ENCODE peak calls at places on chromosomes 11 and 22, in nine cellular contexts. L is IMR-90, Q is GM23248, D is stomach, F is A549, R is psoas muscle, X is adrenal gland, Z is heart right ventricle, P is spleen. V is an unnamed sample.

GRCh38 chr22:23035557-23036277 is 34.6 kb upstream of the GNAZ start:
- DNase-seq in L (no peak), Q (no peak), D (no peak), F (no peak), R (no peak), X (no peak), Z (no peak), P (peak), V (no peak)

GRCh38 chr11:130020323-130020722 is 17.7 kb upstream of the PRDM10 start:
- DNase-seq in L (peak), Q (no peak), D (no peak), F (no peak), R (no peak), X (no peak), Z (no peak), P (no peak), V (no peak)

GRCh38 chr11:91981995-91982394 is 242.6 kb upstream of the FAT3 start:
- DNase-seq in L (peak), Q (peak), D (no peak), F (peak), R (peak), X (peak), Z (no peak), P (no peak), V (no peak)

GRCh38 chr11:59207988-59208432 is 4.7 kb downstream of the MPEG1 start:
- DNase-seq in L (peak), Q (peak), D (peak), F (peak), R (no peak), X (peak), Z (no peak), P (no peak), V (peak)

GRCh38 chr22:21621025-21621424 is 8.8 kb downstream of the YDJC start:
- DNase-seq in L (no peak), Q (no peak), D (no peak), F (no peak), R (no peak), X (no peak), Z (no peak), P (no peak), V (no peak)

GRCh38 chr11:132202621-132203020 is 832.2 kb downstream of the NTM start:
- DNase-seq in L (peak), Q (peak), D (no peak), F (no peak), R (no peak), X (no peak), Z (no peak), P (no peak), V (no peak)

GRCh38 chr11:117835576-117835975 is 11.0 kb upstream of the FXYD2 start:
- DNase-seq in L (no peak), Q (no peak), D (peak), F (no peak), R (no peak), X (no peak), Z (no peak), P (no peak), V (no peak)

GRCh38 chr11:70536051-70536877 is 137.9 kb downstream of the CTTN start:
- DNase-seq in L (no peak), Q (no peak), D (no peak), F (no peak), R (peak), X (no peak), Z (no peak), P (peak), V (peak)

GRCh38 chr11:14300661-14301304 is 58.2 kb downstream of the RRAS2 start:
- DNase-seq in L (peak), Q (peak), D (peak), F (peak), R (peak), X (peak), Z (no peak), P (no peak), V (peak)

GRCh38 chr11:12125609-12126149 is 15.3 kb downstream of the MICAL2 start:
- DNase-seq in L (peak), Q (peak), D (no peak), F (no peak), R (no peak), X (no peak), Z (no peak), P (no peak), V (no peak)

GRCh38 chr11:63866211-63866610 is 27.3 kb downstream of the MARK2 start:
- DNase-seq in L (peak), Q (peak), D (peak), F (no peak), R (peak), X (peak), Z (no peak), P (no peak), V (no peak)

GRCh38 chr11:11894486-11894885 is 52.7 kb downstream of the USP47 start:
- DNase-seq in L (peak), Q (no peak), D (no peak), F (no peak), R (no peak), X (no peak), Z (no peak), P (no peak), V (no peak)

GRCh38 chr11:28713850-28714249 is 605.7 kb downstream of the METTL15 start:
- DNase-seq in L (peak), Q (no peak), D (no peak), F (peak), R (no peak), X (no peak), Z (no peak), P (no peak), V (no peak)

GRCh38 chr11:38130514-38130913 is 1532.5 kb upstream of the RAG2 start:
- DNase-seq in L (no peak), Q (no peak), D (no peak), F (no peak), R (no peak), X (no peak), Z (no peak), P (no peak), V (no peak)

GRCh38 chr11:72727521-72727920 is 24.7 kb downstream of the ARAP1 start:
- DNase-seq in L (no peak), Q (peak), D (no peak), F (no peak), R (peak), X (no peak), Z (no peak), P (no peak), V (no peak)

DNA sequence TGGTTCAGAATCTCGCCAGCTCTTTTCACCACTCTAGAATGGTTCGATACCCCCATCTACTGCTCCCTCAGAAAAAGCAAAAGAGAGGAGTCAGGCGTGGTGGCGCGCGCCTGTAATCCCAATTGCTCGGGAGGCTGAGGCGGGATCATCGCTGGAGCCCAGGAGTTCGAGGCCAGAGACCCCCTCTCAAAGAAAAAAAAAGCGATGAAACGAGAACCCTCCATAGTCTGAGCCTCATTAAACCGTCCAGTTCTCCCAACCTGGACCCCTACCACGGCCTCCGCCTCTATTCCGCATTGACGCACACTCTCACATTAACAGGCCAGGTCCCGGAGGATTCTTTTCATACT is 439 bp downstream of the SPA17 start:
- DNase-seq in L (no peak), Q (no peak), D (no peak), F (no peak), R (no peak), X (no peak), Z (no peak), P (no peak), V (no peak)
- H3K27ac ChIP-seq in L (peak), Q (peak), D (peak), F (peak), R (peak), X (no peak), Z (peak), P (peak), V (peak)

GRCh38 chr11:62860835-62861563 is 19.7 kb upstream of the SLC3A2 start:
- DNase-seq in L (no peak), Q (no peak), D (no peak), F (no peak), R (no peak), X (no peak), Z (no peak), P (peak), V (no peak)
- H3K4me3 ChIP-seq in L (no peak), Q (no peak), D (no peak), F (no peak), R (no peak), X (no peak), Z (no peak), P (no peak), V (no peak)

GRCh38 chr22:24706050-24706449 is 68.5 kb downstream of the PIWIL3 start:
- DNase-seq in L (no peak), Q (no peak), D (no peak), F (peak), R (no peak), X (no peak), Z (no peak), P (no peak), V (no peak)
- H3K27ac ChIP-seq in L (no peak), Q (no peak), D (no peak), F (no peak), R (no peak), X (no peak), Z (no peak), P (no peak), V (no peak)

GRCh38 chr11:313787-314547 is at the start of gene IFITM1:
- DNase-seq in L (peak), Q (peak), D (no peak), F (no peak), R (peak), X (no peak), Z (peak), P (peak), V (no peak)

GRCh38 chr11:315516-315994 is 1.7 kb downstream of the IFITM1 start:
- DNase-seq in L (no peak), Q (no peak), D (no peak), F (no peak), R (peak), X (no peak), Z (no peak), P (peak), V (no peak)

GRCh38 chr11:315051-315481 is 1.2 kb downstream of the IFITM1 start:
- DNase-seq in L (no peak), Q (peak), D (no peak), F (no peak), R (no peak), X (no peak), Z (no peak), P (peak), V (no peak)

GRCh38 chr11:316031-316701 is 2.3 kb downstream of the IFITM1 start:
- DNase-seq in L (no peak), Q (peak), D (no peak), F (no peak), R (peak), X (no peak), Z (peak), P (peak), V (no peak)

DNA sequence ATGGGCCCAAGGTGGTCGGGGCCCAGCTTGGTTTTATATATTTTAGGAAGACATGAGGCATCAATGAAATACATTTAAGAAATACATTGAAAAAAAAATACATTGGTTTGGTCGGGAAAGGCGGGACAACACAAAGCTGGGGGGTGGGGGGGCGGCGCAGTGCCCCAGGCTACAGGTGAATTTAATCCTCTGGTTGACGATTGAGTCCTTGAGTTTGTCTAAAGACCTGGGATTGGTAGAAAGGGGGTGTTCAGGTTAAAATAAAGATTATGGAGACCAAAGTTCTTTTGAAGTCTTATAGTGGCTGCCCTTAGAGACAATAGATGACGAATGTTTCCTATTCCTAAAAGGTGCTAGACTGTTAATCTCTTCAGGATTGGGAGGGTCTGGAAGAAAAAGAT is 3.1 kb downstream of the IFITM1 start:
- DNase-seq in L (no peak), Q (no peak), D (no peak), F (no peak), R (no peak), X (no peak), Z (no peak), P (no peak), V (no peak)
- H3K4me3 ChIP-seq in L (no peak), Q (peak), D (no peak), F (no peak), R (peak), X (no peak), Z (peak), P (peak), V (no peak)

GRCh38 chr22:45533731-45534130 is 31.0 kb downstream of the FBLN1 start:
- DNase-seq in L (no peak), Q (no peak), D (no peak), F (no peak), R (no peak), X (no peak), Z (no peak), P (no peak), V (no peak)

GRCh38 chr22:45529097-45529496 is 26.4 kb downstream of the FBLN1 start:
- DNase-seq in L (peak), Q (no peak), D (no peak), F (no peak), R (no peak), X (no peak), Z (no peak), P (no peak), V (no peak)

GRCh38 chr22:45531944-45532631 is 29.4 kb downstream of the FBLN1 start:
- DNase-seq in L (no peak), Q (no peak), D (no peak), F (no peak), R (no peak), X (no peak), Z (no peak), P (no peak), V (no peak)

GRCh38 chr22:45529966-45530575 is 27.4 kb downstream of the FBLN1 start:
- DNase-seq in L (peak), Q (peak), D (no peak), F (no peak), R (no peak), X (no peak), Z (no peak), P (no peak), V (no peak)

DNA sequence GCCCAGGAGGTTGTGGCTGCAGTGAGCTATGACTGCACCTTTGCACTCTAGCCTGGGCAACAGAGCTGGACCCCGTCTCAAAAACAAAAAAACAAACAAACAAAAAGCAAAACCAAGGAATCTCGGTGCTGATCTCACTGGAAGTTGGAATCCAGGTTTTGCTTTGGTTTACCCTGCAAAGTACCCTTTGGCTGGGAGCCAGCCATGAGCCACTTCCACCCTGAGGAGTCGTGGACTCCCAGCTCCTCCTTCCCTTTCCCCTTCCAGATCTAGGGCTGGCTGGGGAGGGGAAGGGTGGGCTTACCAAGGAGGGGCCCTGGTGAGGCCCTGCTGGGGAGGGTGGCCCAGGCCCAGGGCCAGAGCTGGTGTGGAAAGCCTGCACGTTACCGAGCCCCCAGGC is 28.8 kb downstream of the FBLN1 start:
- DNase-seq in L (no peak), Q (no peak), D (no peak), F (no peak), R (no peak), X (no peak), Z (no peak), P (no peak), V (no peak)
- H3K27ac ChIP-seq in L (peak), Q (no peak), D (no peak), F (no peak), R (no peak), X (no peak), Z (no peak), P (no peak), V (no peak)

GRCh38 chr22:36256474-36256873 is 3.5 kb downstream of the APOL1 start:
- DNase-seq in L (peak), Q (peak), D (no peak), F (no peak), R (no peak), X (no peak), Z (no peak), P (no peak), V (no peak)

GRCh38 chr22:36257308-36257707 is 4.4 kb downstream of the APOL1 start:
- DNase-seq in L (no peak), Q (no peak), D (no peak), F (no peak), R (no peak), X (no peak), Z (no peak), P (no peak), V (no peak)

GRCh38 chr22:36253523-36254490 is 874 bp downstream of the APOL1 start:
- DNase-seq in L (no peak), Q (peak), D (peak), F (no peak), R (no peak), X (no peak), Z (no peak), P (no peak), V (no peak)

GRCh38 chr22:36257948-36258674 is 5.2 kb downstream of the APOL1 start:
- DNase-seq in L (no peak), Q (no peak), D (no peak), F (no peak), R (no peak), X (no peak), Z (no peak), P (no peak), V (no peak)

GRCh38 chr22:36258750-36259619 is 6.1 kb downstream of the APOL1 start:
- DNase-seq in L (peak), Q (no peak), D (no peak), F (no peak), R (peak), X (no peak), Z (peak), P (no peak), V (no peak)
- H3K4me3 ChIP-seq in L (no peak), Q (no peak), D (no peak), F (no peak), R (no peak), X (no peak), Z (no peak), P (no peak), V (no peak)

GRCh38 chr11:9285850-9286587 is 20.9 kb upstream of the DENND5A start:
- DNase-seq in L (no peak), Q (no peak), D (no peak), F (no peak), R (no peak), X (no peak), Z (no peak), P (no peak), V (no peak)

GRCh38 chr11:9277176-9277575 is 12.0 kb upstream of the DENND5A start:
- DNase-seq in L (no peak), Q (no peak), D (no peak), F (no peak), R (no peak), X (no peak), Z (no peak), P (no peak), V (no peak)

GRCh38 chr11:9276571-9276970 is 11.4 kb upstream of the DENND5A start:
- DNase-seq in L (no peak), Q (no peak), D (no peak), F (peak), R (no peak), X (no peak), Z (no peak), P (no peak), V (no peak)

GRCh38 chr11:9280655-9281301 is 15.6 kb upstream of the DENND5A start:
- DNase-seq in L (peak), Q (no peak), D (peak), F (no peak), R (no peak), X (no peak), Z (no peak), P (no peak), V (peak)
- H3K27ac ChIP-seq in L (no peak), Q (no peak), D (no peak), F (no peak), R (no peak), X (no peak), Z (no peak), P (no peak), V (no peak)

GRCh38 chr11:64878494-64879225 is at the start of gene EHD1:
- DNase-seq in L (peak), Q (peak), D (peak), F (peak), R (peak), X (peak), Z (peak), P (peak), V (peak)

GRCh38 chr11:64876835-64877341 is 1.5 kb downstream of the EHD1 start:
- DNase-seq in L (peak), Q (peak), D (peak), F (no peak), R (peak), X (peak), Z (no peak), P (peak), V (peak)

GRCh38 chr11:64876226-64876750 is 2.1 kb downstream of the EHD1 start:
- DNase-seq in L (no peak), Q (peak), D (no peak), F (no peak), R (no peak), X (no peak), Z (no peak), P (peak), V (no peak)

GRCh38 chr11:64878223-64878493 is 263 bp downstream of the EHD1 start:
- DNase-seq in L (no peak), Q (no peak), D (no peak), F (no peak), R (no peak), X (no peak), Z (no peak), P (no peak), V (no peak)

GRCh38 chr11:64877390-64878222 is 815 bp downstream of the EHD1 start:
- DNase-seq in L (no peak), Q (peak), D (no peak), F (no peak), R (no peak), X (no peak), Z (no peak), P (peak), V (no peak)
- H3K4me3 ChIP-seq in L (peak), Q (peak), D (peak), F (peak), R (peak), X (peak), Z (peak), P (peak), V (peak)

DNA sequence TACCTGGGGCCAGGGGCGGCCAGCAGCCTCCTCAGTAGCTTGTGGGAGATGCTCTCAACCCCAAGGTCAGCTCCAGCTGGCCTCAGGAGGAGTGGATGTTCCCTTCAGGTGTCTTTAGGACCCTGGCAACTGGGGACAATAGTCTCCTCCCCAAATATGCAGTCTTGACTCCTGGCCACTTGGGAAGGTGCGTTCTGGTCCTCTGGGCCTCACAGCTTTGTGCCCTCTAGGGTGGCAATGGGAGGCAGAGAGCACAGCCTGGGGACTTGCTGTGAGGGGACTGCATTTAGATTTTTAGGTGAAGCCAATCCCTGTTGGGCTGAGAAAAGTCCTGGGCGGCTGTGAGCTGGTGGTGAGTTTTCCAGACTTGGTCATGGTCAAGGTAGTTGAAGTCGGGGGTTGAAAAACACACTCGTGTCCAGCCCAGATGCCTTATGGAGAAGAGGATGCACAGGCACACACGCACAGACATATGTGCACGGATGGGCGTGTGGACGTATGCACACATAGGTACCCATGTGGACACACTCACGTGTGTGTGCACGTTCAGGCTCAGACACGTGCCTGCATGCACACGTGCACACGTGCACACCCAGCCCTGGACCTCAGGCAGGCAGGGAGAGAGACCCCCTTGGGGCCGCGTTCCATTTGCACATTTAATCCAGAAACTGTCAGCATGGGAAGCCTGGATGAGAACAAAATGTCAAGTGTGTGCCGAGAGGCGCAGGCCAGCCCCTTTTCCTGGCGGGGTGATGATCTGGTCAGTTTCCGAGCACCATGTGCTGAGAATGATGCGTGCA is 95.9 kb downstream of the KCNQ1 start:
- DNase-seq in L (no peak), Q (no peak), D (no peak), F (no peak), R (peak), X (peak), Z (no peak), P (peak), V (no peak)
- H3K27ac ChIP-seq in L (no peak), Q (no peak), D (no peak), F (no peak), R (no peak), X (no peak), Z (no peak), P (no peak), V (no peak)

V was measured in SJSA1.